ENCODE peak calls at places on chromosome 6, in four cellular contexts. One of them, this sample, is unnamed.

GRCh38 chr6:149961728-149962425 is 1.9 kb upstream of the ULBP1 start:
- DNase-seq in tibial nerve: no peak
- DNase-seq in sigmoid colon: no peak
- DNase-seq in stomach: no peak
- DNase-seq in this sample: no peak

GRCh38 chr6:83153958-83154357 is 39.1 kb downstream of the PGM3 start:
- DNase-seq in sigmoid colon: no peak
- DNase-seq in tibial nerve: no peak
- DNase-seq in stomach: no peak
- DNase-seq in this sample: no peak

GRCh38 chr6:110554441-110554840 is 78.0 kb upstream of the SLC22A16 start:
- DNase-seq in stomach: no peak
- DNase-seq in tibial nerve: no peak
- DNase-seq in sigmoid colon: no peak
- DNase-seq in this sample: no peak

GRCh38 chr6:99024089-99024488 is 76.3 kb upstream of the FBXL4 start:
- DNase-seq in sigmoid colon: no peak
- DNase-seq in stomach: no peak
- DNase-seq in tibial nerve: no peak
- DNase-seq in this sample: no peak

GRCh38 chr6:52155791-52156576 is 30.2 kb upstream of the IL17A start:
- DNase-seq in stomach: no peak
- DNase-seq in sigmoid colon: no peak
- DNase-seq in tibial nerve: no peak
- DNase-seq in this sample: no peak

GRCh38 chr6:147941143-147941542 is 401.5 kb upstream of the SASH1 start:
- DNase-seq in sigmoid colon: no peak
- DNase-seq in stomach: no peak
- DNase-seq in tibial nerve: no peak
- DNase-seq in this sample: no peak

GRCh38 chr6:119986934-119987549 is 637.5 kb upstream of the MAN1A1 start:
- DNase-seq in sigmoid colon: no peak
- DNase-seq in stomach: no peak
- DNase-seq in tibial nerve: no peak
- DNase-seq in this sample: no peak

GRCh38 chr6:162343196-162343901 is 384.2 kb downstream of the PRKN start:
- DNase-seq in tibial nerve: no peak
- DNase-seq in stomach: no peak
- DNase-seq in sigmoid colon: no peak
- DNase-seq in this sample: no peak

GRCh38 chr6:18141805-18142590 is 12.9 kb downstream of the TPMT start:
- DNase-seq in stomach: no peak
- DNase-seq in sigmoid colon: no peak
- DNase-seq in tibial nerve: no peak
- DNase-seq in this sample: no peak

GRCh38 chr6:106360989-106361430 is 493 bp downstream of the CRYBG1 start:
- DNase-seq in tibial nerve: no peak
- DNase-seq in stomach: no peak
- DNase-seq in sigmoid colon: no peak
- DNase-seq in this sample: no peak

GRCh38 chr6:72784071-72784470 is 162.2 kb downstream of the KCNQ5 start:
- DNase-seq in stomach: no peak
- DNase-seq in tibial nerve: no peak
- DNase-seq in sigmoid colon: no peak
- DNase-seq in this sample: no peak

GRCh38 chr6:3592371-3592941 is 135.6 kb upstream of the SLC22A23 start:
- DNase-seq in tibial nerve: no peak
- DNase-seq in stomach: no peak
- DNase-seq in sigmoid colon: no peak
- DNase-seq in this sample: no peak

GRCh38 chr6:147080215-147080614 is 124.0 kb upstream of the STXBP5 start:
- DNase-seq in stomach: no peak
- DNase-seq in sigmoid colon: no peak
- DNase-seq in tibial nerve: no peak
- DNase-seq in this sample: no peak

GRCh38 chr6:46014511-46015118 is 1.0 kb downstream of the CLIC5 start:
- DNase-seq in sigmoid colon: no peak
- DNase-seq in tibial nerve: no peak
- DNase-seq in stomach: no peak
- DNase-seq in this sample: peak; percentile 56

GRCh38 chr6:66772785-66773184 is 1065.8 kb upstream of the EYS start:
- DNase-seq in sigmoid colon: no peak
- DNase-seq in stomach: no peak
- DNase-seq in tibial nerve: no peak
- DNase-seq in this sample: no peak

GRCh38 chr6:88972504-88973423 is 9.3 kb upstream of the RNGTT start:
- DNase-seq in stomach: no peak
- DNase-seq in tibial nerve: no peak
- DNase-seq in sigmoid colon: no peak
- DNase-seq in this sample: no peak

GRCh38 chr6:16471222-16471784 is 232.9 kb downstream of the GMPR start:
- DNase-seq in tibial nerve: no peak
- DNase-seq in stomach: no peak
- DNase-seq in sigmoid colon: no peak
- DNase-seq in this sample: no peak

GRCh38 chr6:16468991-16469615 is 230.7 kb downstream of the GMPR start:
- DNase-seq in sigmoid colon: no peak
- DNase-seq in tibial nerve: no peak
- DNase-seq in stomach: no peak
- DNase-seq in this sample: no peak

GRCh38 chr6:16472349-16473069 is 234.1 kb downstream of the GMPR start:
- DNase-seq in sigmoid colon: no peak
- DNase-seq in tibial nerve: no peak
- DNase-seq in stomach: no peak
- DNase-seq in this sample: no peak

GRCh38 chr6:16471898-16472297 is 233.5 kb downstream of the GMPR start:
- DNase-seq in stomach: no peak
- DNase-seq in tibial nerve: no peak
- DNase-seq in sigmoid colon: no peak
- DNase-seq in this sample: no peak

GRCh38 chr6:16470502-16471221 is 232.3 kb downstream of the GMPR start:
- DNase-seq in tibial nerve: no peak
- DNase-seq in stomach: no peak
- DNase-seq in sigmoid colon: no peak
- DNase-seq in this sample: no peak
- H3K4me3 ChIP-seq in tibial nerve: no peak overlapping the region
- H3K4me3 ChIP-seq in stomach: no peak overlapping the region
- H3K4me3 ChIP-seq in sigmoid colon: no peak overlapping the region
- H3K4me3 ChIP-seq in this sample: no peak overlapping the region

GRCh38 chr6:44869321-44869897 is 458.7 kb upstream of the RUNX2 start:
- DNase-seq in sigmoid colon: no peak
- DNase-seq in tibial nerve: no peak
- DNase-seq in stomach: no peak
- DNase-seq in this sample: no peak

GRCh38 chr6:44868905-44869304 is 459.2 kb upstream of the RUNX2 start:
- DNase-seq in sigmoid colon: no peak
- DNase-seq in tibial nerve: no peak
- DNase-seq in stomach: no peak
- DNase-seq in this sample: no peak

GRCh38 chr6:44868335-44868668 is 459.8 kb upstream of the RUNX2 start:
- DNase-seq in stomach: no peak
- DNase-seq in sigmoid colon: no peak
- DNase-seq in tibial nerve: no peak
- DNase-seq in this sample: no peak

DNA sequence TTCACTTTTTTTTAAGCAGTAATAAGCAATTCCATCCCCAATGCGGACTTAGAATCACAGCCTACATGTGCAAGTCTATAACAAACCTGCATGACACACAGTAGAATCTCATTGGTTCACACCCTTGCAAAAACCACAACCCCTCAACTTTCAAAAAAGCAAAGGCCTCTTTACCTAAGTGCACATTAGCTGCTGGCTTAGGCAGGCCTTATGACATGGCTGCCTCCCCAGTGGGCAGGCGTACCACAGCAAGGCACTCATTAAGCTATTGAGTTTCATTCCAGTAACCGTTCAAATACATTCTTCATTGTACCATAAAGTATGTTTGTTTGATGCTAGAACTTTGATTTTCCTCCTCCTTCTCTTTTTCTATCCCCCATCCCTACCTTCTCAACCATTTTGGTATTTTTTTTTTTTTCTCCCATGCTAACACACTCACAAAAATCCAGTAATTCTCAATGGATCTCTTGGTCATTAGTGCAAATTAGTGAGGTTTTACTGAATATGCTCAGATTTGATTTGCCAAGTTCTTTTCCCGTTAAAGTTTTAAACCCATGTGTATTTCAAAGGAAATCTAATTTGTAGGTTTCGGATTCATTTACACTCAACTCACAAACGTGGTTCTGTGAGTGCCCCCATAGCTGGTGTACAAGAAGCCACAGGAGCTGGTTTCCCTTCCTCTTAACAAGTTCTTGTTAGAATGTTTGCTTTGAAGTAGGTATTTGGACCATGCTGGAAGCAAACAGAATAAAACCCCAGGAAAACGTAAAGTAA is 460.4 kb upstream of the RUNX2 start:
- DNase-seq in tibial nerve: no peak
- DNase-seq in stomach: no peak
- DNase-seq in sigmoid colon: no peak
- DNase-seq in this sample: no peak
- TF ChIP-seq EP300 in tibial nerve: no peak
- TF ChIP-seq EP300 in stomach: no peak
- TF ChIP-seq EP300 in sigmoid colon: no peak
- TF ChIP-seq EP300 in this sample: no peak

GRCh38 chr6:42933195-42933594 is 3.9 kb downstream of the CNPY3 start:
- DNase-seq in tibial nerve: no peak
- DNase-seq in stomach: no peak
- DNase-seq in sigmoid colon: no peak
- DNase-seq in this sample: no peak

GRCh38 chr6:42928748-42929087 is 562 bp upstream of the CNPY3 start:
- DNase-seq in stomach: no peak
- DNase-seq in tibial nerve: no peak
- DNase-seq in sigmoid colon: no peak
- DNase-seq in this sample: no peak

GRCh38 chr6:42932412-42932811 is 3.1 kb downstream of the CNPY3 start:
- DNase-seq in sigmoid colon: no peak
- DNase-seq in stomach: no peak
- DNase-seq in tibial nerve: no peak
- DNase-seq in this sample: no peak

GRCh38 chr6:42929088-42929927 is at the start of gene CNPY3:
- DNase-seq in tibial nerve: peak; percentile 86
- DNase-seq in stomach: peak; percentile 94
- DNase-seq in sigmoid colon: peak; percentile 98
- DNase-seq in this sample: peak; percentile 97

DNA sequence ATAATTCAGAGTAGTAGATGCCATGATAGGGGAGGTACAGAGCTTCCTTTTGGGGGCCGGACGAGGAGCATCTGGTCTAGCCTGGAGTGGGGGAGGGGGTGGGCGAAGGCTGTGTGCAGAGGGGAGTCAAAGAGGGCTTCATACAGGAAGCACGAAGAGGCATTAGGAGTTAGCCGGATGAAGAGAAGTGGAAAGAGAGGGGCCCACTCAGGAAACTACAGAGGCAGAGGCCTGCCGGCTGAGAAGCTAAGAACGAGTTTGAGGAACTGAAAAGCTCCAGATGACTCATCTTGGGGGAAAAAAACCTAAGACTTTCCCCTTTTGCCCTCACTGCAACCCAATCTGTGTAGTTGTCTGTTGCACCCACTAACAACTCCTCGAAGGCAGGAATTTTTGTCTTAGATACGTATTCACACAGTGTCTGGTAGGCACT is 664 bp downstream of the CNPY3 start:
- DNase-seq in stomach: peak; percentile 32
- DNase-seq in tibial nerve: no peak
- DNase-seq in sigmoid colon: peak; percentile 68
- DNase-seq in this sample: peak; percentile 54
- H3K4me1 ChIP-seq in stomach: peaks cover 26% of the 10 kb centered on the region
- H3K4me1 ChIP-seq in tibial nerve: peaks cover 23% of the 10 kb centered on the region
- H3K4me1 ChIP-seq in sigmoid colon: no peaks in the 10 kb centered on the region
- H3K4me1 ChIP-seq in this sample: peaks cover 45% of the 10 kb centered on the region

GRCh38 chr6:157840261-157840660 is 17.2 kb downstream of the SNX9 start:
- DNase-seq in tibial nerve: no peak
- DNase-seq in stomach: no peak
- DNase-seq in sigmoid colon: no peak
- DNase-seq in this sample: no peak

GRCh38 chr6:157842213-157842612 is 19.2 kb downstream of the SNX9 start:
- DNase-seq in tibial nerve: no peak
- DNase-seq in stomach: no peak
- DNase-seq in sigmoid colon: no peak
- DNase-seq in this sample: no peak

GRCh38 chr6:157840776-157841175 is 17.7 kb downstream of the SNX9 start:
- DNase-seq in stomach: no peak
- DNase-seq in tibial nerve: no peak
- DNase-seq in sigmoid colon: no peak
- DNase-seq in this sample: no peak

GRCh38 chr6:157839606-157840005 is 16.6 kb downstream of the SNX9 start:
- DNase-seq in sigmoid colon: no peak
- DNase-seq in stomach: no peak
- DNase-seq in tibial nerve: no peak
- DNase-seq in this sample: no peak

GRCh38 chr6:157841211-157841840 is 18.3 kb downstream of the SNX9 start:
- DNase-seq in stomach: peak; percentile 53
- DNase-seq in tibial nerve: no peak
- DNase-seq in sigmoid colon: no peak
- DNase-seq in this sample: no peak
- H3K4me3 ChIP-seq in stomach: no peak overlapping the region
- H3K4me3 ChIP-seq in tibial nerve: no peak overlapping the region
- H3K4me3 ChIP-seq in sigmoid colon: no peak overlapping the region
- H3K4me3 ChIP-seq in this sample: no peak overlapping the region

GRCh38 chr6:38749473-38749872 is 34.4 kb downstream of the DNAH8 start:
- DNase-seq in sigmoid colon: no peak
- DNase-seq in tibial nerve: no peak
- DNase-seq in stomach: no peak
- DNase-seq in this sample: no peak

GRCh38 chr6:38755207-38755606 is 40.1 kb downstream of the DNAH8 start:
- DNase-seq in tibial nerve: no peak
- DNase-seq in stomach: no peak
- DNase-seq in sigmoid colon: no peak
- DNase-seq in this sample: no peak

GRCh38 chr6:38755874-38756273 is 40.8 kb downstream of the DNAH8 start:
- DNase-seq in sigmoid colon: no peak
- DNase-seq in tibial nerve: no peak
- DNase-seq in stomach: no peak
- DNase-seq in this sample: no peak

GRCh38 chr6:38753707-38754106 is 38.6 kb downstream of the DNAH8 start:
- DNase-seq in sigmoid colon: no peak
- DNase-seq in stomach: no peak
- DNase-seq in tibial nerve: no peak
- DNase-seq in this sample: no peak

DNA sequence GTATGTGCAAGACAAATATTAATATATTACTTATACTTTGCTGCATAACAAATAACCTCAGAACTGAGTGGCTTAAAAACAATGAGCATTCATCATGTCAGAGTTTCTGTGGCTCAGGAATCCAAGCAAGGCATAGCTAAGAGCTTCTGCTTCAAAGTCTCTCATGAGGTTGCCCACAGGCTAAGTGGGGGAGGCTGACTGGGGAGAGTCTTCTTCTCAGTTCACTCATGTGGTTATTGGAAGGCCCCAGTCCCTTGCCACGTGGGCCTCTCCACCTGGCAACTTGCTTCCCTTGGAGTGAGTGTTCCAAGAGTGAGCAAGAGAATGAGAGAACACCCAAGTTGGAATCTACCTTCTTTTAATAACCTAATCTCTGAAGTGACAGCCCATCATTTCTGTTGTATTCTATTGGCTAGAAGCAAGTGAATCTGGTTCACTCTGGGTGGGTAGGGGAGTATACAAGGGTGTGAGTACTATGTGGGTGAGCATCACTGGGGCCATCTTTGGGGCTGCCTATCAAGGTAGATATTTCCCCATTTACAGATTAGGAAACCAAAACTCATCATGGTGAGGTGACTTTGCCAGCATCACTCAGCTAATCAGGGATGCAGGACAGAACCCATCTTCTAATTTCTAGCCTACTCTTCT is 36.0 kb downstream of the DNAH8 start:
- DNase-seq in tibial nerve: no peak
- DNase-seq in stomach: no peak
- DNase-seq in sigmoid colon: no peak
- DNase-seq in this sample: no peak
- TF ChIP-seq EP300 in tibial nerve: no peak
- TF ChIP-seq EP300 in stomach: no peak
- TF ChIP-seq EP300 in sigmoid colon: no peak
- TF ChIP-seq EP300 in this sample: no peak

This sample was measured in upper lobe of left lung.